ENCODE peak calls at places on chromosomes 5 and 9, in six cellular contexts. V, U, Y, X, G and S are unnamed samples.

GRCh38 chr9:4796988-4797956 is 4.5 kb downstream of the RCL1 start:
- DNase-seq in V (peak), U (no peak), Y (no peak), X (peak), G (peak), S (peak)

GRCh38 chr9:38068866-38069628 is at the start of gene SHB:
- DNase-seq in V (peak), U (peak), Y (peak), X (peak), G (peak), S (peak)

GRCh38 chr9:88980732-88981336 is 10.4 kb upstream of the S1PR3 start:
- DNase-seq in V (no peak), U (no peak), Y (no peak), X (no peak), G (peak), S (no peak)

GRCh38 chr9:98120476-98120875 is 1.5 kb upstream of the TRIM14 start:
- DNase-seq in V (no peak), U (no peak), Y (no peak), X (no peak), G (no peak), S (no peak)

GRCh38 chr5:145924849-145925248 is 11.5 kb upstream of the SH3RF2 start:
- DNase-seq in V (no peak), U (no peak), Y (no peak), X (no peak), G (no peak), S (no peak)

GRCh38 chr9:98890256-98890655 is 53.5 kb upstream of the COL15A1 start:
- DNase-seq in V (no peak), U (no peak), Y (no peak), X (no peak), G (no peak), S (no peak)

GRCh38 chr5:131796793-131797693 is at the start of gene FNIP1:
- DNase-seq in V (peak), U (peak), Y (peak), X (peak), G (peak), S (peak)

GRCh38 chr9:14678776-14679175 is 14.5 kb downstream of the ZDHHC21 start:
- DNase-seq in V (no peak), U (no peak), Y (no peak), X (no peak), G (no peak), S (no peak)

GRCh38 chr9:69971643-69972449 is 71.8 kb upstream of the MAMDC2 start:
- DNase-seq in V (peak), U (peak), Y (peak), X (peak), G (peak), S (peak)